ENCODE peak calls at places on chromosomes 2 and 18, in seven cellular contexts. N is OCI-LY7, W is AG04450, J is psoas muscle, S is transverse colon, Y is uterus, T is HL-60. I is an unnamed sample.

GRCh38 chr2:222194669-222195068 is 104.1 kb downstream of the PAX3 start:
- DNase-seq in N (no peak), W (no peak), J (no peak), S (no peak), Y (no peak), T (no peak), I (no peak)

GRCh38 chr2:54575379-54575888 is 119.3 kb downstream of the SPTBN1 start:
- DNase-seq in N (no peak), W (no peak), J (no peak), S (no peak), Y (no peak), T (no peak), I (no peak)

GRCh38 chr2:42859006-42859552 is 66.7 kb upstream of the HAAO start:
- DNase-seq in N (peak), W (peak), J (no peak), S (peak), Y (peak), T (peak), I (no peak)

GRCh38 chr2:116680537-116680936 is 1134.0 kb upstream of the DDX18 start:
- DNase-seq in N (no peak), W (no peak), J (no peak), S (no peak), Y (no peak), T (no peak), I (no peak)

GRCh38 chr2:158100411-158100810 is 1.3 kb upstream of the UPP2 start:
- DNase-seq in N (no peak), W (no peak), J (no peak), S (no peak), Y (no peak), T (no peak), I (no peak)

GRCh38 chr2:202721621-202722020 is 86.9 kb downstream of the FAM117B start:
- DNase-seq in N (no peak), W (peak), J (no peak), S (no peak), Y (no peak), T (no peak), I (no peak)

GRCh38 chr2:36967236-36967876 is 1.0 kb upstream of the STRN start:
- DNase-seq in N (peak), W (no peak), J (no peak), S (peak), Y (no peak), T (no peak), I (no peak)

GRCh38 chr2:233082222-233082933 is 22.2 kb downstream of the INPP5D start:
- DNase-seq in N (peak), W (no peak), J (no peak), S (no peak), Y (no peak), T (peak), I (no peak)

GRCh38 chr2:112835553-112836535 is 735 bp downstream of the IL1B start:
- DNase-seq in N (no peak), W (no peak), J (no peak), S (no peak), Y (no peak), T (no peak), I (no peak)

GRCh38 chr2:201406077-201406662 is 45.1 kb downstream of the TRAK2 start:
- DNase-seq in N (no peak), W (peak), J (no peak), S (no peak), Y (peak), T (no peak), I (no peak)

DNA sequence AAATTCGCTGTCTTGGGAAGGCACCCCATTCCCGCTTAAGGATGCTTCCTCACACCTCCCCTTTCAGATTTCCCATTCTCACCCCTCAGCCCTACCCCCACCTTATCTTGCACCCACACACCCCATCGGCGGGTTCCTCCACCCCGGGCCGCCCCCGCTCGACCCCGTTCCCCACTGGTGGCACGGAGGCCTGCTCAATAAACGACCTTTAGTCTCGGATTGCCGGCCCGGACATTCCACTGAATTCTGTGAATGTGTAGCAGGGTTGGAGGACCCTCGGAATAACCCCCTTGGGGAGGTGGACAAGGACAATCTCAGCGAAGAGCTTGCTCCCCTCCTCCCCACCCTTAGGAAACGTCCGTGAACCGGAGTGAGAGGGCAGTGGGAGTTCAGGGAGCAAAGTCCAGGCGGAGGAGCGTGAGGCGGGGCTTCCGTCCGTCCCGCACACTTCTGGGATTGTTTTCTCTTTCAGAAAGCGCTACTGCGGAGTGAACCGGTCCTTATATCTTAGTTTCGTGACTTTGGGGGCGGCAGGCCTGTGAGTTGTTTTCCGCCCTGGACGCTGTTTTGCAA is 2.8 kb upstream of the LBX2 start:
- DNase-seq in N (no peak), W (no peak), J (no peak), S (peak), Y (no peak), T (no peak), I (no peak)
- H3K27ac ChIP-seq in N (no peak), W (no peak), J (peak), S (peak), Y (no peak), T (no peak), I (no peak)

GRCh38 chr2:199850718-199851498 is at the start of gene FTCDNL1:
- DNase-seq in N (peak), W (no peak), J (peak), S (peak), Y (peak), T (peak), I (peak)
- TF ChIP-seq CTCF in N (peak), W (peak), J (peak), S (peak), Y (no peak), T (peak), I (peak)

DNA sequence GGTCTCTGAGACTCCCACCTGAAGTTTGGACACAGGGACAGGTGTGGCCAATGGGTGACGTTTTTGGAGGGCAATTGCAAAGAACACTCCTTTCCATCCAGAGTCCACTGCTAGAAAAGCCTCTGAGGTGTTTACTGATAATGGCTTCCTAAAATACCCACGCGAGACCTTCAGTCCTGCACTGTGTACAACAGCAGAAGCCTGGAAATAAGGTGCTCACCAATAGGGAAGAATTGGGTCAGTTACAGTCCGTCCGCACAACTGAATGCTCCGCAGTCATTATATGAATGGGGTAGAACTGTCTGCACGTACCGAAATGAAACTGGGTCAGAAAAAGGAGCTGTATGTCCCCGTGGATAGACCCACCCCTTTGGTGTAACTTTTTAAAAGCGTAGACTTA is 29.5 kb downstream of the SDC1 start:
- DNase-seq in N (no peak), W (no peak), J (no peak), S (no peak), Y (no peak), T (no peak), I (no peak)
- H3K4me3 ChIP-seq in N (no peak), W (no peak), J (no peak), S (peak), Y (no peak), T (no peak), I (no peak)

GRCh38 chr2:207330912-207331311 is 165.2 kb upstream of the KLF7 start:
- DNase-seq in N (no peak), W (peak), J (peak), S (no peak), Y (peak), T (no peak), I (no peak)

GRCh38 chr2:207332473-207333212 is 166.9 kb upstream of the KLF7 start:
- DNase-seq in N (no peak), W (no peak), J (no peak), S (no peak), Y (no peak), T (no peak), I (no peak)

GRCh38 chr2:207334309-207334630 is 168.5 kb upstream of the KLF7 start:
- DNase-seq in N (no peak), W (no peak), J (no peak), S (no peak), Y (no peak), T (no peak), I (no peak)

GRCh38 chr2:207333599-207334308 is 168.0 kb upstream of the KLF7 start:
- DNase-seq in N (no peak), W (no peak), J (no peak), S (no peak), Y (no peak), T (no peak), I (no peak)

DNA sequence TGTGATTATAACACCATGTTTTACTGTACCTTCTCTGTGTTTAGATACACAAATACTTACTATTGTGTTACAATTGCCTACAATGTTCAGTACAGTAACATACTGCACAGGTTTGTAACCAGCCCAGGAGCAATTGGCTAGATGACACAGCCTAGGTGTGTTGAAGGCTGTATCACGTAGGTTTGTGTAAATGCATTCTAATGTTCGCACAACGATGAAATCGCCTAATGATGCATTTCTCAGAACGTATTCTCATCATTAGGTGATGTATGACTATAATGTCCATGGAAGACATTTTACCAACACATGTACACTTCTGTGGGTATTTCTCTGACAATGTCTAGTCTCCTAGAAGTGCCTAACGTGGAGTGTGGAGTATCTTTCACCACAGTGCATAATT is 165.9 kb upstream of the KLF7 start:
- DNase-seq in N (no peak), W (no peak), J (no peak), S (no peak), Y (no peak), T (no peak), I (no peak)
- H3K27ac ChIP-seq in N (no peak), W (no peak), J (no peak), S (no peak), Y (no peak), T (no peak), I (no peak)

GRCh38 chr2:191410646-191411436 is 165.6 kb downstream of the MYO1B start:
- DNase-seq in N (no peak), W (no peak), J (no peak), S (no peak), Y (no peak), T (no peak), I (no peak)
- TF ChIP-seq CTCF in N (no peak), W (no peak), J (no peak), S (no peak), Y (no peak), T (no peak), I (no peak)

DNA sequence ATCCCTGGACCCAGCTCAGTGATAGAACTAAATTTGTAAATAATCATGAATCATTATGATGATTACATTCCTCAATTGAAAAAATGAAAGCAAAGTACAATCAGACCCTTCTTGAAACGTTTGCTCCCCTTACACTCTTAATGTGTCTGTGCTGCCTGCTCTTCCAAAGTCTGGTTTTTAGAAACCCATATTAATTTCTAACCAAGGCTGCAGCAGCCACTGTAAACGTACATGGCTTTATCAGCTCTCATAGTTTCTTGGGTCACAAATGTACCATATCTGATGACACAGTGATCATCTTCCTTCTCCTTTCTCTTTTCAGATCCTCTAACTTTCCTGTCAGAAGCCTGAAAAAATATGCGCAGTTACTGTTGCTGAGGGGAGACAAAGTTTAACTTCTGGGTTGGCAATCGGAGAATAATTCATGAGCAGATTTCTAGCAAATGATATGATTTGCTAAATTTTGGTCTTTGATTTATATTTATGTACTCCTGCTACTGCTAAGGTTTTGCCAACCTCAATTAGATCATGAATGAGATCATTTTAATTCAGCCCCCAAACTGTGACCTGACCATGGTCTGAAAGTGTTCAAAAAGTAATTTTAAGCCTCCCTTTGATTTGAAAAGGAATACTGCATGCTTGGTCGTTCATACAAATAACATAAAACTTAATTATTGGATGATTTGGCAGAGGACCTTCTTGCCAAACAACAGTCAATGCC is 12.3 kb downstream of the ZEB2 start:
- DNase-seq in N (no peak), W (no peak), J (no peak), S (no peak), Y (no peak), T (no peak), I (no peak)
- H3K4me3 ChIP-seq in N (no peak), W (no peak), J (peak), S (no peak), Y (no peak), T (no peak), I (peak)

DNA sequence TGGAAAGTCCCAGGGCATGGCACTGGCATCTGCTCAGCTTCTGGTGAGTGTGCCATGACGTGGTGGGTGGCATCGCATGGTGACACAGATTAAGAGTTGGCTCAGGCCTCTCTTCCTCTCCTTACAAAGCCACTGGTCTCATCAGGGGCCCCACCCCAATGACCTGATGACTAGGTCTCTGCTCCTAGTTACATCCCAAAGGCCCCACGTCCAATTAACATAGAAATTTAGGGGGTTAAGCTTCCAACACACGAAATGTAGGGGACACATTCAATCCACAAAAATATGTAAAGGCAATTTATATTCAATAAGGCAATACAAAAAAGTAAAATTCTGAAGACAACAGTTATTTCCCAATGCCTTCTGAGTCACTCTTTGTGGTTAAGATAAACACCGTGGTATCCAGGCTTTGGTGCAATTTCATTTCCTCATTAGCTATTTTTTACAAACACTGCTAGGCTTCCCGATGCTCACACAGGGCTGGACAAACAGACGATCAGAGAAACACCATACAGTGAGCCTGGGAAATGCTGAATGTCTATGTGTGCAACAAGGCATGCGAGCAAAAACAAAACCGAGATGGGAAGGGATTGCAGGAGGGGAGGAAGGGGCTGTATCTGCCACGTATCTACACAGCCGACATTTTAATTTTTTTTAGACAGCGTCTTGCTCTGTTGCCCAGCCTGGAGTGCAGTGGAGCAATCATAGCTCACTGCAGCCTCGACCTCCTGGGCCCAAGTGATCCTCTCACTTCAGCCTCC is 67.2 kb downstream of the MBP start:
- DNase-seq in N (no peak), W (peak), J (peak), S (no peak), Y (no peak), T (peak), I (peak)
- H3K27ac ChIP-seq in N (no peak), W (peak), J (peak), S (peak), Y (peak), T (peak), I (peak)

GRCh38 chr2:5977477-5977876 is 285.3 kb downstream of the SOX11 start:
- DNase-seq in N (no peak), W (no peak), J (no peak), S (no peak), Y (no peak), T (no peak), I (no peak)
- TF ChIP-seq CTCF in N (peak), W (peak), J (no peak), S (no peak), Y (no peak), T (no peak), I (no peak)

DNA sequence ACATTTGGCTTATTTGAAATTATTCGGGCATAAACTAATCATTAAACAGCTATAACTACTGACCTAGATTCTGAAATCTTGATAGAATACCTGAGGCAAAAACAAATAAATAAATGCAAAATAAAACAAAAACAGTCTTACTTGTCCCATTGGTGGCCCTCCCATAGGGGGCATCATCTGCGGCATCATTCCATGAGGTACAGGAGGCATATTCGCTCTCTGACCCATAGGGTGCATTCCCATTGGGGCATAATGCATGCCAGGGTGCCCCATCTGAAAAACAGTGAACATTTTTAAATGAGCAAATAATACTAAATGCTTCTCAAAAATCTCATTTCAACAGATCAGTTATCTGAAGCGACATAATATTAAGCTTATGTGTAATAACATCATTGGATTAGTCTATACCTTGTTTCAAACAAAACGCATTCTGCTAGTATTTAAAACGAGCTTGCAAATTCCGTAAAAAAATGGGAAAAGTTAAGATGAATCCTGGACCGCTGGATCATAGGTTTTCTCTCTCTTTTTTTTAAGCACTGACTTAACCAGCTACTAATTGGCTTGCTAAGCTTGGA is 1.3 kb downstream of the PRPF40A start:
- DNase-seq in N (peak), W (no peak), J (no peak), S (no peak), Y (no peak), T (peak), I (no peak)
- H3K4me3 ChIP-seq in N (peak), W (peak), J (peak), S (peak), Y (peak), T (peak), I (peak)